ENCODE peak calls at places on chromosomes 4 and X, in five cellular contexts. Z, X, E, Y and T are unnamed samples.

GRCh38 chrX:100720301-100720700 is 11.6 kb downstream of the SYTL4 start:
- DNase-seq in E (no peak), X (no peak), Z (no peak), Y (no peak), T (no peak)

GRCh38 chrX:49876750-49877149 is 2.5 kb upstream of the USP27X start:
- DNase-seq in Z (no peak), X (no peak), E (peak; percentile 49), Y (peak; percentile 56), T (peak; percentile 55)

GRCh38 chrX:1108451-1109445 is 103.7 kb downstream of the CRLF2 start:
- DNase-seq in E (no peak), X (peak; percentile 67), Z (no peak), Y (no peak), T (no peak)

GRCh38 chrX:51144828-51145442 is 187.7 kb upstream of the NUDT10 start:
- DNase-seq in Y (peak; percentile 48), Z (peak; percentile 1), E (peak; percentile 48), X (peak; percentile 43), T (peak; percentile 16)

GRCh38 chrX:107787827-107788226 is 10.3 kb downstream of the NCBP2L start:
- DNase-seq in Y (no peak), X (no peak), E (no peak), Z (no peak), T (no peak)

GRCh38 chr4:3461515-3462291 is 1.4 kb upstream of the DOK7 start:
- DNase-seq in Y (no peak), X (no peak), E (no peak), Z (no peak), T (no peak)

GRCh38 chr4:2930821-2931764 is 32.1 kb downstream of the NOP14 start:
- DNase-seq in Z (no peak), Y (no peak), X (peak; percentile 60), E (no peak), T (no peak)

GRCh38 chr4:59664771-59665170 is 1535.4 kb upstream of the ADGRL3 start:
- DNase-seq in Z (no peak), E (no peak), X (no peak), Y (no peak), T (no peak)

DNA sequence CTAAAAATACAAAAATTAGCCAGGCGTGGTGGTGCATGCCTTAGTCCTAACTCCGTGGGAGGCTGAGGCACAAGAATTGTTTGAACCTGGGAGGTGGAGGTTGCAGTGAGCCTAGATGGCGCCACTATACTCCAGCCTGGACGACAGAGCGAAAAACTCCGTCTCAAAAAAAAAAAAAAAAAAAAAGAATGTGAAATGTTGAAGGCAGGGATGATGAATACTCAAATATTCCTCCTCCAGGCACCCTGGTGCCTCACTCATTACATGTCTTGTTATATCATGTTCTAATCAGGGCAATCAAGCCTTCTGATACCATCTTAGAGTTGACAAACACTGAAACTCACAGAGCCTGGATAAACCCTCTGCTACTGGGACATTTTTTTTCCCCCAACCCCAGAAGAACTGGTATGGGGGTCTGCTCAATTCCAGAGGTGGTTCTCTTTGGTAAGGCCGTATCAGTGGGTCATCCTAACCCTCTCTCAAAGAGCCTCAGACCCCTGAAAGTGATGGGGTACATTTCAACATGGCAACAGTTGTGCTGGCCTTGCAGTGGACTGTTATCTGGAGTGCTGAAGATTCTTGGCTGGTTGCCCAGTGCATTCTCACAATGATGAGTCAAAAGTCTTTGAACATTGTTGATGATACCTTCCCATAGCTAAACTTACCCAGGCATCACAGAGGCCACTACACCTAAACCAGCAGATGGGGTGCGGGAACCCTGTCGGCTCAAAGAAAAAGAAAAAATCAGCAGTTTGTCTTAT is 2.4 kb upstream of the SH3KBP1 start:
- DNase-seq in Z (peak; percentile 84), X (no peak), E (no peak), Y (peak; percentile 79), T (peak; percentile 88)
- TF ChIP-seq GABPA in Z (no peak), X (no peak), E (no peak), Y (no peak), T (no peak)

GRCh38 chrX:10922158-10922557 is 189.0 kb upstream of the HCCS start:
- DNase-seq in E (no peak), X (no peak), Z (no peak), Y (no peak), T (peak; percentile 1)
- TF ChIP-seq TAF1 in E (no peak), X (no peak), Z (no peak), Y (no peak), T (no peak)

DNA sequence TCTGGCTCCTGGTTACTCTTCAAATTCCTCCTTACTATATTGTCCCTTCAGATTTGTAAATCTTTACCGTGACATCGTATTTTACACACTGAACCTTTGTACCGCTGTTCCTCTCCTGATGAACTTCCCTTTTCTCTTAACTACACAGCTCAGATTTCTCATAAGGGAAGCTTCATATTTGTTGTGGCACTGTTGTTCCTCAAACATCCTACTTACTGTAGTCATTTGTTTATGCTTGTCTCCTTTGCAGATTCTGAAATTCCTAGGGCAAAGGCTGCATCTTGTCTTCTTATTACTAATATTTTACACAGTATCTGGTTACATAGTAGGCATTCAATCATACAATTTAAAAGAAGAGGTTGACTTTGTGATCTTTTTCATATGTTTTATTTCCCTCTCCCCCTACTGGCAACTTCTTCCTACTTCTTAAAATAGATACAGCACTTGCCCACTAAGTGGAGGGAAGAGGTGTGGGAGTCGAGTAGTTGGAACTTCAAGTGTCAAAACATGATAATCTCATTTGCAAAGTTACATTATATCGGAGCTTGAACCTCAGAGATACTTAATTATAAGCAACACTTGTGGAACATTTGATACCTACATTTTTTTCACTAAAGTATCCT is 50.0 kb downstream of the TET2 start:
- DNase-seq in Z (peak; percentile 35), X (no peak), E (no peak), Y (peak; percentile 18), T (no peak)
- TF ChIP-seq GABPA in Z (no peak), X (no peak), E (no peak), Y (no peak), T (no peak)

GRCh38 chr4:7295201-7295916 is 103.0 kb downstream of the SORCS2 start:
- DNase-seq in Y (no peak), X (no peak), E (peak; percentile 46), Z (no peak), T (no peak)
- TF ChIP-seq TAF1 in Y (no peak), X (no peak), E (no peak), Z (no peak), T (no peak)

GRCh38 chr4:81722229-81722900 is 250.7 kb upstream of the RASGEF1B start:
- DNase-seq in X (no peak), Y (no peak), E (no peak), Z (no peak), T (no peak)
- TF ChIP-seq GABPA in X (no peak), Y (no peak), E (no peak), Z (no peak), T (no peak)

DNA sequence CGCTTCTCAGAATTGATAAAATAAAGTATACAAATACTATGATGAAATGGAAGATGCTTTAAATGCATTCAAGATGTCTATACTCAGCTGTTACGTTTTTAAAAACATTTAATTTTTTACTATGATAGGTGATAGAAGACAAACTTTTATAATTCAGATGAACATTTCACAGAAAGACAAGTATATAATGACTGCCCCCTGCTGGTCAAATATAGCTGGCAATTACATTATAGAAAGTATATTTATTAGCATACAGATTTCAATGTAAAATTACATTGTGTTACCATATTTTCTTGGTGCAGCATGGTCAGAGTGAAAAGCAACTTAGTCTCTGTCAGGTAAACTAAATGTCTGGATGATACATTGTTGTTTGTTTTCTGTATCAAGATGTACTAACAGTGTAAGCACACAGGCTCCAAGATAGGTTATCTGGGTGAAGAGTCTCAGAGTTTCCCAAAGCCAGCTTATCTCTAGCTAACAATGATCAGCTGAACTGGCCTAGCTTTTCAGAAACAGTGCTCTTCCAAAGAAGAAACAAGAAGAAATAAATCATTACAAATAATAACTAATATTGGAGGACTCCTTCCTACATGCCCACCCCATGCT is 54.1 kb downstream of the SRPX start:
- DNase-seq in X (no peak), Y (peak; percentile 34), E (peak; percentile 7), Z (no peak), T (peak; percentile 1)
- TF ChIP-seq TAF1 in X (no peak), Y (no peak), E (no peak), Z (no peak), T (no peak)